ENCODE peak calls at places on chromosomes 4 and X, in six cellular contexts. A is bronchial epithelial cell, J is PC-9, R is AG10803, C is dorsolateral prefrontal cortex, U is AG09309. I is an unnamed sample.

GRCh38 chr4:7187691-7188090 is 4.6 kb upstream of the SORCS2 start:
- DNase-seq in A (no peak), J (no peak), R (no peak), C (no peak), U (no peak), I (no peak)

GRCh38 chrX:17654116-17654515 is 83.2 kb upstream of the SCML1 start:
- DNase-seq in A (no peak), J (no peak), R (no peak), C (no peak), U (no peak), I (no peak)

GRCh38 chrX:129716507-129716906 is 22.3 kb upstream of the XPNPEP2 start:
- DNase-seq in A (no peak), J (no peak), R (no peak), C (no peak), U (no peak), I (no peak)

GRCh38 chr4:124151031-124151430 is 561.5 kb downstream of the ANKRD50 start:
- DNase-seq in A (no peak), J (no peak), R (peak), C (no peak), U (no peak), I (peak)

GRCh38 chr4:128540122-128540521 is 252.5 kb upstream of the PGRMC2 start:
- DNase-seq in A (no peak), J (no peak), R (no peak), C (no peak), U (no peak), I (no peak)

GRCh38 chrX:66021407-66021757 is 18.5 kb downstream of the VSIG4 start:
- DNase-seq in A (no peak), J (no peak), R (no peak), C (no peak), U (no peak), I (no peak)

GRCh38 chrX:19560611-19561010 is 45.3 kb upstream of the MAP3K15 start:
- DNase-seq in A (no peak), J (no peak), R (no peak), C (no peak), U (no peak), I (no peak)

GRCh38 chrX:68808686-68809357 is 20.0 kb upstream of the EFNB1 start:
- DNase-seq in A (no peak), J (no peak), R (peak), C (no peak), U (no peak), I (peak)

GRCh38 chrX:19019996-19020395 is 36.1 kb upstream of the PHKA2 start:
- DNase-seq in A (no peak), J (no peak), R (no peak), C (no peak), U (no peak), I (no peak)

GRCh38 chr4:138217567-138217966 is 24.6 kb downstream of the SLC7A11 start:
- DNase-seq in A (no peak), J (no peak), R (no peak), C (no peak), U (no peak), I (no peak)

GRCh38 chr4:125315571-125316390 is 1.0 kb downstream of the FAT4 start:
- DNase-seq in A (peak), J (no peak), R (peak), C (peak), U (no peak), I (peak)
- TF ChIP-seq CTCF in A (peak), J (peak), R (peak), C (no peak), U (peak), I (peak)

GRCh38 chr4:110411599-110412011 is 64.3 kb upstream of the ENPEP start:
- DNase-seq in A (no peak), J (no peak), R (no peak), C (no peak), U (no peak), I (no peak)
- H3K4me3 ChIP-seq in A (no peak), J (no peak), R (no peak), C (no peak), U (no peak), I (no peak)

GRCh38 chrX:70331161-70331560 is 41.3 kb downstream of the KIF4A start:
- DNase-seq in A (no peak), J (no peak), R (peak), C (no peak), U (no peak), I (peak)
- TF ChIP-seq CTCF in A (no peak), J (no peak), R (no peak), C (no peak), U (no peak), I (no peak)

GRCh38 chr4:4668355-4669210 is 126.7 kb upstream of the STX18 start:
- DNase-seq in A (no peak), J (no peak), R (no peak), C (no peak), U (no peak), I (no peak)

GRCh38 chr4:4670869-4671268 is 129.0 kb upstream of the STX18 start:
- DNase-seq in A (no peak), J (no peak), R (peak), C (no peak), U (no peak), I (no peak)

GRCh38 chr4:4666693-4667642 is 125.1 kb upstream of the STX18 start:
- DNase-seq in A (no peak), J (peak), R (peak), C (no peak), U (no peak), I (peak)

GRCh38 chr4:4666187-4666586 is 124.3 kb upstream of the STX18 start:
- DNase-seq in A (no peak), J (no peak), R (no peak), C (no peak), U (no peak), I (no peak)

GRCh38 chr4:4667643-4668081 is 125.8 kb upstream of the STX18 start:
- DNase-seq in A (no peak), J (no peak), R (peak), C (no peak), U (no peak), I (no peak)
- H3K4me3 ChIP-seq in A (no peak), J (no peak), R (peak), C (no peak), U (no peak), I (no peak)